ENCODE peak calls at places on chromosomes 5 and 9, in seven cellular contexts. G is spleen, N is uterus, C is heart left ventricle, A is tibial nerve, I is transverse colon, O is endothelial cell of umbilical vein. Z is an unnamed sample.

GRCh38 chr9:81289622-81290021 is 399.7 kb downstream of the TLE1 start:
- DNase-seq in A (no peak), C (no peak), O (no peak), G (no peak), I (no peak), N (no peak), Z (no peak)

GRCh38 chr5:29402270-29402669 is 1791.2 kb upstream of the CDH6 start:
- DNase-seq in A (no peak), N (no peak), I (no peak), O (no peak), C (no peak), G (no peak), Z (no peak)

GRCh38 chr9:89342213-89342612 is 23.9 kb downstream of the SECISBP2 start:
- DNase-seq in G (no peak), O (no peak), I (no peak), N (no peak), A (no peak), C (no peak), Z (peak)

GRCh38 chr9:107731115-107731762 is 241.7 kb upstream of the KLF4 start:
- DNase-seq in I (no peak), N (no peak), O (no peak), A (no peak), G (no peak), C (no peak), Z (no peak)

GRCh38 chr5:123099514-123100151 is 10.6 kb downstream of the PRDM6 start:
- DNase-seq in A (no peak), G (no peak), C (no peak), I (no peak), O (no peak), N (no peak), Z (peak)

GRCh38 chr9:114307323-114308250 is 15.3 kb upstream of the ORM1 start:
- DNase-seq in C (no peak), A (no peak), O (no peak), N (peak), G (peak), I (no peak), Z (no peak)

GRCh38 chr5:14161825-14162556 is 18.8 kb downstream of the TRIO start:
- DNase-seq in N (no peak), C (no peak), I (no peak), A (no peak), O (no peak), G (no peak), Z (no peak)

GRCh38 chr9:20618361-20618799 is 3.9 kb downstream of the MLLT3 start:
- DNase-seq in G (no peak), N (peak), I (peak), C (peak), A (no peak), O (peak), Z (no peak)

GRCh38 chr5:61631438-61631941 is 299.4 kb downstream of the ZSWIM6 start:
- DNase-seq in G (no peak), O (peak), I (peak), C (peak), A (peak), N (no peak), Z (no peak)

GRCh38 chr5:31196309-31196708 is 2.8 kb downstream of the CDH6 start:
- DNase-seq in O (no peak), C (no peak), N (no peak), A (no peak), I (no peak), G (no peak), Z (peak)

GRCh38 chr9:107294756-107295155 is 11.7 kb downstream of the RAD23B start:
- DNase-seq in N (no peak), I (no peak), O (no peak), G (no peak), C (no peak), A (no peak), Z (no peak)

GRCh38 chr5:59873113-59873512 is 20.4 kb downstream of the PDE4D start:
- DNase-seq in N (no peak), C (no peak), O (no peak), G (no peak), I (no peak), A (no peak), Z (no peak)

GRCh38 chr9:12538842-12539584 is 154.2 kb upstream of the TYRP1 start:
- DNase-seq in C (no peak), I (no peak), O (no peak), A (no peak), N (no peak), G (no peak), Z (no peak)

GRCh38 chr9:109463924-109464625 is 34.0 kb downstream of the PTPN3 start:
- DNase-seq in C (no peak), G (no peak), I (no peak), A (no peak), N (no peak), O (no peak), Z (peak)

GRCh38 chr9:72947987-72948465 is 4.8 kb downstream of the ALDH1A1 start:
- DNase-seq in N (no peak), G (no peak), A (no peak), C (no peak), I (no peak), O (peak), Z (no peak)

GRCh38 chr5:131355972-131356528 is 92.2 kb downstream of the CDC42SE2 start:
- DNase-seq in I (no peak), G (no peak), C (no peak), O (peak), A (no peak), N (no peak), Z (no peak)

GRCh38 chr5:165309446-165309845 is 1804.0 kb downstream of the MAT2B start:
- DNase-seq in G (no peak), O (no peak), I (no peak), C (no peak), N (no peak), A (no peak), Z (no peak)

GRCh38 chr9:94623253-94623652 is 16.1 kb downstream of the FBP1 start:
- DNase-seq in N (no peak), G (peak), O (no peak), I (peak), A (no peak), C (no peak), Z (peak)

GRCh38 chr9:694499-695154 is 146.9 kb upstream of the DMRT1 start:
- DNase-seq in A (no peak), C (no peak), N (peak), G (no peak), O (peak), I (no peak), Z (no peak)

GRCh38 chr9:113446323-113446740 is 17.2 kb upstream of the RGS3 start:
- DNase-seq in C (no peak), I (no peak), N (no peak), G (no peak), A (no peak), O (peak), Z (peak)

GRCh38 chr5:15682122-15682521 is 182.1 kb downstream of the FBXL7 start:
- DNase-seq in O (no peak), A (no peak), G (no peak), N (no peak), I (no peak), C (no peak), Z (no peak)

GRCh38 chr5:15682566-15682965 is 182.6 kb downstream of the FBXL7 start:
- DNase-seq in C (no peak), I (no peak), A (no peak), O (no peak), N (no peak), G (no peak), Z (no peak)

GRCh38 chr5:15687401-15687800 is 187.4 kb downstream of the FBXL7 start:
- DNase-seq in O (no peak), C (no peak), I (no peak), G (no peak), A (no peak), N (no peak), Z (no peak)

GRCh38 chr5:15683332-15683731 is 183.4 kb downstream of the FBXL7 start:
- DNase-seq in I (peak), N (no peak), A (no peak), G (no peak), C (peak), O (peak), Z (peak)
- TF ChIP-seq CTCF in I (no peak), N (no peak), A (no peak), G (no peak), C (peak), O (peak), Z (peak)

DNA sequence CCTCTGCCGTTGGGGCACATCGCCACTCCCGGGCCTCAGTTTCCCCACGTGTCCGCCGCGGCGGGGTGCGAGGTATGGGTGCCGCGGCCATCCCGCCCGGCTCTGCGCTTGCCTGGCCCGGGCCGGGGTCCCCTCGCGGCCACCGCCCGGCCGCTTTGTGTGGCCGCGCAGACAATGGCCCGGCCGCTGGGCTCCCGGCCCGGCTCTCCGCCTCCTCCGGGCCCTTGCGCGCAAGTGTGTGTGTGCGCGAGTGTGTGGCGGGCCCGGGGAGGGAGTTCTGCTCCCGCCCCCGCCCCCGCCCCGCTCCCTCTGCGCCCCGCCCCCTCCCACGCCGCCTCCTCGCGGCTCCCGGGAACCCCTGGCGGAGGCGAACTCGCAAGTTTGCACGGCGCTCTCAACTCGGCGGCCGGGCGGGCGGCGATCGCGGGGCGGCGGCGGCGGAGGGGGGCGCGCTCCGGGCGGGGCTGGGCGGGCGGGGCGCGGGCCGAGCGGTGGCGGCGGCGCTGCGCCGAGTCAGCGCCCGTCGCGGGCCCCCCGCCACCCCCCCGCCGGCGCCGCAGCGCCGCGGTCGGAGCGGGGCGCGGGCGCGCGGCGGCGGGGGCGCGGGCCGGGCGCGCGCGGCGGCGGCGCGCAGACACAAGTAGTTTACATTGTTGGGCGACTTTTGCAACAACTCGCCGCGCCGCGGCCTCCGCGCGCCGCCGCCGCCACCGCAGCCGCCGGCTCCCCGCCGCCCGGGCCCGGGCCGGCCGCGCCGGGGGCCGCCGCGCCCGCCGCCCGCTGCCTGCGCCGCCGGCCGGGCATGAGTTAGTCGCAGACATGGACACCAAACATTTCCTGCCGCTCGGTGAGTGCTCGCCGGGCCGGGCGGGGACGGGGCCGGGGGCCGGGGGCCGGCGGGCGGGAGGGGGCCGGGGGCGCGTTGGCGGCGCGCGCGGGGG is at the start of gene RXRA:
- DNase-seq in C (peak), I (peak), N (peak), G (peak), A (peak), O (peak), Z (peak)
- TF ChIP-seq POLR2A in C (peak), I (peak), N (no peak), G (peak), A (peak), O (peak), Z (peak)

GRCh38 chr5:93595420-93596136 is 12.6 kb downstream of the NR2F1 start:
- DNase-seq in I (no peak), G (no peak), C (no peak), N (no peak), A (no peak), O (no peak), Z (no peak)

GRCh38 chr5:93594591-93595419 is 11.8 kb downstream of the NR2F1 start:
- DNase-seq in C (no peak), I (no peak), A (no peak), G (no peak), N (no peak), O (no peak), Z (no peak)

GRCh38 chr5:93596310-93596675 is 13.3 kb downstream of the NR2F1 start:
- DNase-seq in I (no peak), C (no peak), O (no peak), N (no peak), A (no peak), G (no peak), Z (no peak)

GRCh38 chr5:93598141-93598996 is 15.3 kb downstream of the NR2F1 start:
- DNase-seq in A (no peak), C (no peak), O (no peak), N (no peak), I (no peak), G (no peak), Z (peak)

DNA sequence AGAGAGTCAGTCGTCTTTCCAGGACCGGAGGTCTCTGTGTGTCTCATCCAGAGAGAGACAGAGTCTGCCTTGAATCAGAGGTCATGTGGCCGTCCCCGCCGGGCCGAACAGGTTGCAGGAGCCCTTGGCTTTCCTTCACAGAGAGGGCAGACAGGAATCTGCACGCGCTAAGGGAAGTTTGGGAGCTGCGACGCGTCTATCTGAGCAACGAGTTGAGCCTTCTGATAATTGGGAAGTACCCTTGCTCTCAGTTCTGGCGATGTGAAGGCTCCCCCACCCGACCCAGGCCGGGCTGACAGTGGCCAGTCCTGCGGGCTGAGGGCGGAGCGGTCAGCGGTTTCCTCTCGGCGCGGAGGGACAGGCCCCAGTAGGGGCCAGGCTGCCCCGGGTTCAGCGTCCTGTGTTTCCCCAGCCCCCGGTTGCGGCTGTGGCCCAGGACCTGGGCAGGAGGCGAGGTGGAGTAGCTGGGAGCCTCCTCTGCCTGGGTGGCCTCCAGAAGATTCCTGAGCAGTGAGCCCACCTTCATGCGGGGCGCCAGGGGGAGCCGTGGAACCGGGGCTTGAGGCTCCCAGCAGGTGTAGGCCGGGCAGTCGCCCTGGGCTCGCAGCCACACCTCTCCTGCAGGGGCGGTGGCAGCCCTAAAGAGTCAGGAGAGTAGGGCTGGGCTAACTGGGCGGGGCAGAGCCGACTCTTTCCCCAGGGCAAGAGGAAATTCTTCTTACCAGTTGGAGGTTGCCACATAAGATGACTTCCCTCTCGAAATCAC is 13.8 kb downstream of the NR2F1 start:
- DNase-seq in C (no peak), G (peak), I (peak), N (no peak), A (no peak), O (no peak), Z (peak)
- TF ChIP-seq CTCF in C (no peak), G (no peak), I (no peak), N (no peak), A (no peak), O (peak), Z (no peak)

GRCh38 chr5:142014911-142015584 is 2.2 kb upstream of the GNPDA1 start:
- DNase-seq in N (peak), I (no peak), A (peak), G (no peak), C (no peak), O (peak), Z (peak)

GRCh38 chr5:142012186-142012785 is 541 bp downstream of the GNPDA1 start:
- DNase-seq in A (peak), G (peak), C (peak), O (peak), N (peak), I (peak), Z (peak)

GRCh38 chr5:142013734-142014495 is 1.1 kb upstream of the GNPDA1 start:
- DNase-seq in O (peak), G (no peak), N (peak), A (peak), I (peak), C (peak), Z (no peak)

GRCh38 chr5:142011572-142012185 is 1.1 kb downstream of the GNPDA1 start:
- DNase-seq in I (no peak), G (no peak), C (no peak), A (no peak), O (no peak), N (no peak), Z (no peak)

DNA sequence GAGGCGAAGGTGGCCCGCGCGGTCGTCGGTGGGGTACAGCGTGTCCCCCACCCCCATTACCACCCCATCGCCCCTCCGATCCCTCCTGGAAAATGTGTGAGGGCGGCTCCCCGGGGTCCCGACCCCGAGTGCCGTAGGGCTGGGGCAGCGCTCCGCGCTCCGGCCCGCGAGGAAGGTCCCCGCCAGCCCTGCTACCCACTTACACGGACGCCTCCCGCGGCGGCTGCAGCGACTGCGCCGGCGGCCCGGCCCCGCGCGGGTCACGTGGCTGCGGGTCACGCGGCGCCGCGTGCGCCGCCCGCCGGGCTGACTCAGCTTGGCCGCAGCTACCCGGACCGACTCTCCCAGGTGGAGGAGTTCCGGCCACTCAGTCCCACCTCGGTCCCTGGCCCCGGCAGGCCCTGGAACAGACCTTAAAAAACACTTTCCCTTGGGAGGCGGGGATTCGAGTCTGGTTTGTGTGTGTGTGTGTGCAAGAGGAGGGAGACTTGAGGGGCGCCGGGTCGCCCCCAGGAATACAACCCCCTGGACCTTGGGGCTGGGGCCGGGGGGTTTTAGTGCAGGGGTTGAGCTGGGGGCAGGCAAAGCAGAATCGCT is at the start of gene GNPDA1:
- DNase-seq in I (peak), G (peak), A (peak), O (peak), C (peak), N (peak), Z (peak)
- TF ChIP-seq POLR2A in I (peak), G (peak), A (peak), O (peak), C (no peak), N (peak), Z (peak)

DNA sequence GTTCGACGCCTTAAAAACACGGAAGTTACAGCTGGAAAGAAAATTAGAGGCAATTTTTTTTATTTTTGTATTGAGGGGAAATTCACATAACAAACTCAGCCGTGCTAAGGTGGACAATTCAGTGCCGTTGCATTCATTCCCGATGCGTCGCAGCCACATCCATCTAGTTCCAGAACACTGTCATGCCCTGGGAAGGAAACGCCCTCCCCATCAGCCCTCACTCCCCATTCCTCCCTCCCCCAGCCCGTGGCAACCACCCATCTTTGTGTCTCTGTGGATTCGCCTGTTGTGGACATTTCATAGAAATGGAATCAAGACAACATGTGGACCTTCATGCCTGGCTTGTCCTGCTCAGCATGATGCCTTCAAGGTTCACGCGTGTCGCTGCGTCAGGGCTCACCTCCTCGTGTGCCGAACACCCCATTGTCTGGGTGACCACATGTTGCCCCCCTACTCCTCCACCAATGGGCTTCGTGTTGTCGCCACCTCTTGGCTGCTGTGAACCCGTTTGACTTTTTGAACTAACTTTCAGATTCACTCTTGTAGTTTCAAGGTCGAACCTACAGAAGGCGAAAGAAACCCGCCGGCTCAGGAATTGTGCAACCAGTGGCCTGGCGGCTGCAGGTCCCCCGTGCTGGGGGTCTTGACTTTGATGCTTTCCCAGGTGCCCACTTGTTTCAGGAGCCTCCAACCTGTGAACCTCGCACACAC is 17.4 kb upstream of the CAMSAP1 start:
- DNase-seq in C (no peak), A (no peak), G (no peak), N (no peak), O (no peak), I (no peak), Z (no peak)
- TF ChIP-seq CTCF in C (no peak), A (no peak), G (no peak), N (no peak), O (no peak), I (no peak), Z (peak)

DNA sequence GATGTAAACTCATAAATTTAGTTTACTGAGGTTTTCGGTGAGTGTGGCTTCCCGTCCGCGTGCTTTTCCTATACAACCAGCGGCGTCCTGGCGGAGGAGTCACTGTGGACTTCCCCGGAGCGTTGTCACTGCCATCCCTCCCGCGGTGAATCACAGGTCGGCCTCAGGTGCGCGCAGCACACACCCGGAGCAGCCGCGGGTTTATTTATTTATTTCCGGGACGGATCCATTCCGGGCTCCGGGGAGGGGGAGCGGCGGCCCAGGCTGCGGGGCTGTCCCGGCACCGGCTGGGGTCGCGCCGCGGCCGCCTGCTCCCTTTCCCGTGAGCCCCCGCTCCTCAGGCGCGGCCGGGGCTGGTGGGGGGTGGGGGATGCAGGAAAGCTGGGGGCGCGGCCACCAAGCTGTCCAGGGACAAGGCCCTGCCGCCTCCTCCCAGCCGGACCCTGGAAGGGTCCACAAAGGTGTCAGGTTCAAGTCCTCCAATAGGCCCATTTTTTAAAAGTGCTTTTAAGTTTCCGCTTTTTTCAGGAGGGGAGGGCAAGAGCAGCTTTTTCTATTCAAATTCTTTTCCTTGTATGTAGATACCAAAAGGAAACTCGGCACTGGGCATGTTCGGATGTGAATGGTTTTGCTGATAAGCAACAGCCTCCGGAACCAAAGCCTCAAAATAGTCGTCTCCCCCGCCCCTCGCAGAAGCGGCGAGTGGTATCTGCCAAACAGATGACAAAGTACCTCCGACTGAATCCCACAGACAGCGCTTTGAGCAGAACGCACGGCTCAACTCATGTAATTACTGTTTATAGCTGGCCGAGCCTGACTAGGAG is 192.5 kb downstream of the CD180 start:
- DNase-seq in G (peak), I (peak), A (peak), N (peak), O (peak), C (peak), Z (peak)
- TF ChIP-seq POLR2A in G (peak), I (peak), A (peak), N (peak), O (peak), C (no peak), Z (no peak)